ENCODE peak calls at places on chromosomes 4 and X, in seven cellular contexts. L is MM.1S, B is kidney, E is left lung, M is psoas muscle, X is lung, F is GM12865. R is an unnamed sample.

GRCh38 chr4:86338989-86339388 is 20.9 kb downstream of the MAPK10 start:
- DNase-seq in L (no peak), B (no peak), E (no peak), M (no peak), X (no peak), F (no peak), R (no peak)

GRCh38 chrX:103250977-103251376 is 4.0 kb downstream of the TCEAL8 start:
- DNase-seq in L (no peak), B (no peak), E (no peak), M (no peak), X (no peak), F (no peak), R (no peak)

GRCh38 chr4:54233128-54233696 is 4.1 kb downstream of the PDGFRA start:
- DNase-seq in L (peak; percentile 80), B (peak; percentile 95), E (peak; percentile 87), M (peak; percentile 92), X (peak; percentile 74), F (peak; percentile 86), R (peak; percentile 91)

GRCh38 chrX:334331-334891 is 15.8 kb upstream of the GTPBP6 start:
- DNase-seq in L (no peak), B (peak; percentile 75), E (peak; percentile 22), M (peak; percentile 39), X (no peak), F (no peak), R (no peak)

GRCh38 chrX:125769628-125770027 is 396.5 kb downstream of the DCAF12L2 start:
- DNase-seq in L (no peak), B (no peak), E (no peak), M (no peak), X (no peak), F (no peak), R (no peak)

GRCh38 chr4:164821711-164822110 is 55.3 kb upstream of the APELA start:
- DNase-seq in L (no peak), B (no peak), E (no peak), M (no peak), X (no peak), F (no peak), R (no peak)

GRCh38 chr4:72484991-72485390 is 84.0 kb downstream of the ADAMTS3 start:
- DNase-seq in L (no peak), B (no peak), E (no peak), M (no peak), X (no peak), F (no peak), R (no peak)

GRCh38 chrX:46979340-46979739 is 67.1 kb downstream of the JADE3 start:
- DNase-seq in L (no peak), B (no peak), E (no peak), M (no peak), X (no peak), F (no peak), R (no peak)

GRCh38 chr4:61214680-61215079 is 14.6 kb downstream of the ADGRL3 start:
- DNase-seq in L (no peak), B (no peak), E (no peak), M (no peak), X (no peak), F (no peak), R (no peak)

GRCh38 chr4:168707205-168707604 is 210.4 kb downstream of the PALLD start:
- DNase-seq in L (no peak), B (no peak), E (no peak), M (no peak), X (no peak), F (no peak), R (no peak)

GRCh38 chr4:26342328-26343040 is 21.7 kb downstream of the RBPJ start:
- DNase-seq in L (no peak), B (no peak), E (no peak), M (no peak), X (no peak), F (no peak), R (no peak)

GRCh38 chr4:159926871-159927270 is 824.0 kb downstream of the RAPGEF2 start:
- DNase-seq in L (no peak), B (no peak), E (no peak), M (no peak), X (no peak), F (no peak), R (no peak)

GRCh38 chrX:107826286-107827136 is 845 bp downstream of the MID2 start:
- DNase-seq in L (peak; percentile 37), B (peak; percentile 78), E (no peak), M (peak; percentile 64), X (no peak), F (peak; percentile 9), R (peak; percentile 31)

GRCh38 chr4:130306566-130306965 is 1210.6 kb downstream of the C4orf33 start:
- DNase-seq in L (no peak), B (no peak), E (no peak), M (no peak), X (no peak), F (peak; percentile 1), R (no peak)
- TF ChIP-seq CTCF in L (no peak), B (no peak), E (no peak), M (no peak), X (no peak), F (peak; percentile 10), R (peak; percentile 39)

GRCh38 chr4:6986067-6986780 is 56.9 kb upstream of the TADA2B start:
- DNase-seq in L (no peak), B (no peak), E (peak; percentile 52), M (peak; percentile 81), X (no peak), F (no peak), R (no peak)

GRCh38 chr4:6987566-6987920 is 55.6 kb upstream of the TADA2B start:
- DNase-seq in L (peak; percentile 39), B (no peak), E (no peak), M (no peak), X (no peak), F (no peak), R (no peak)

GRCh38 chr4:6988016-6988715 is 55.0 kb upstream of the TADA2B start:
- DNase-seq in L (peak; percentile 69), B (no peak), E (no peak), M (no peak), X (no peak), F (peak; percentile 49), R (no peak)

GRCh38 chr4:6984611-6985115 is 58.5 kb upstream of the TADA2B start:
- DNase-seq in L (no peak), B (no peak), E (no peak), M (no peak), X (no peak), F (no peak), R (no peak)

GRCh38 chr4:6986781-6987565 is 56.2 kb upstream of the TADA2B start:
- DNase-seq in L (peak; percentile 95), B (peak; percentile 98), E (peak; percentile 95), M (peak; percentile 98), X (peak; percentile 95), F (peak; percentile 96), R (peak; percentile 98)
- TF ChIP-seq CTCF in L (no peak), B (peak; percentile 17), E (no peak), M (no peak), X (no peak), F (no peak), R (peak; percentile 13)

GRCh38 chr4:92299152-92299551 is 4.6 kb upstream of the GRID2 start:
- DNase-seq in L (no peak), B (no peak), E (no peak), M (no peak), X (no peak), F (no peak), R (no peak)
- TF ChIP-seq CTCF in L (peak; percentile 18), B (no peak), E (no peak), M (no peak), X (no peak), F (no peak), R (no peak)

DNA sequence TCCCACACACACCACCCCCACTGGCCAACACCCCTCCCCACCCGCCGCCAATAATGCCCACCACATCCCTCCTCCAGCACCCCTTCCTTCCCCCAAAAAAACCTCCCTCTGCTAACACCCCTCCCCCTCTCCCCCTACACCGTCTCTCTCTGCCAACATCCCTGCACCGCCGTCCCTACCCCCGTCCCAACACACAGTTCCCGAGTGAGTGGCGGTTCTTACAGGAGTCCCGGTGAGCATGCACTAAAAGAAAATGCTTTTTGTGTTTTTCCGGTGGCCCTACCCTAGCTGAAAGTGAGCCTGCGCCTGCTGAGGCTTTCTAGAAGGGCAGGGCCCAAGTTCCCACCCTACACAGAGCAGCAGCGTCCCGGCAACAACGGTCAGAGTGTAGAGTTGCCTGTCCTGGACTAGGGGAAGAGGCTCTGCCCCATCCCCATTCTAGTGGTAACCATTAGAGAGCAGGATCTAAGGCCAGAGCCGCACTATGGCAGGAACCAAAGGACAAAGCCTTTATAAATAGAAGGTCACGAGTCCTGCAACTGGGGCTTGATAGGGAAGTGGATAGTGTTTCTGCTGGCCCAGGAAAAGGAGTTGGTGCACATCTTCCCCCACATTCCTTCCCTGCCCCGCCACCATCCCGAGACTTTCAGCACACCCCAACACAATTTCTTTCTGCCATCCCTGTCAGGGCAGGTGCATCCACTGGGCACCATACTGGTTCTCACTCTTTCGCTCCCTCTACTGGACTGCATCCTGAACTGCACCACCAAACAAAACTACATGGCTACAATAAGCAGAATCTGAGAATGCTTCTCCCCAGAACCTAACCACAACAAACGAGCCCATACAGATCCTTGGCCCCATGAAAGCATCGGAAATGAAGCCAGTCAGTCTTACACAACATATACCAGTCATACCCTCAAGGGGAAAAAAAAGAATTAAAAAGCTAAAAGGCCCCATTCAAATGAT is 78.1 kb upstream of the PAGE3 start:
- DNase-seq in L (peak; percentile 55), B (no peak), E (no peak), M (no peak), X (no peak), F (peak; percentile 43), R (peak; percentile 57)
- TF ChIP-seq CTCF in L (peak; percentile 65), B (peak; percentile 47), E (peak; percentile 49), M (peak; percentile 51), X (no peak), F (peak; percentile 51), R (peak; percentile 64)

R was measured in GM13977.